ENCODE peak calls at places on chromosome 19, in four cellular contexts. F, X, C and R are unnamed samples.

GRCh38 chr19:21134934-21135366 is 6.9 kb upstream of the ZNF431 start:
- DNase-seq in C (no peak), X (no peak), F (no peak), R (no peak)

GRCh38 chr19:51708811-51709210 is 15.0 kb downstream of the HAS1 start:
- DNase-seq in C (no peak), X (no peak), F (no peak), R (no peak)

GRCh38 chr19:16920816-16921529 is 32.2 kb downstream of the F2RL3 start:
- DNase-seq in F (no peak), C (peak; percentile 92), X (peak; percentile 91), R (peak; percentile 99)

GRCh38 chr19:12880551-12881171 is 588 bp downstream of the DNASE2 start:
- DNase-seq in F (no peak), X (no peak), C (peak; percentile 5), R (peak; percentile 50)

GRCh38 chr19:810077-810855 is 11.5 kb downstream of the PLPPR3 start:
- DNase-seq in F (no peak), X (no peak), C (no peak), R (no peak)

GRCh38 chr19:18496167-18496979 is 25.5 kb downstream of the ELL start:
- DNase-seq in X (peak; percentile 77), F (no peak), C (peak; percentile 61), R (peak; percentile 86)

GRCh38 chr19:1259206-1259872 is 9.8 kb upstream of the CIRBP start:
- DNase-seq in F (no peak), X (peak; percentile 68), C (no peak), R (peak; percentile 74)

GRCh38 chr19:51398096-51398704 is 7.8 kb upstream of the C19orf84 start:
- DNase-seq in C (no peak), F (no peak), X (peak; percentile 45), R (peak; percentile 43)

GRCh38 chr19:9054768-9055167 is 32.1 kb upstream of the OR1M1 start:
- DNase-seq in X (no peak), C (no peak), F (no peak), R (peak; percentile 43)

GRCh38 chr19:33468361-33469170 is 53.0 kb downstream of the PEPD start:
- DNase-seq in X (no peak), C (no peak), F (no peak), R (no peak)

GRCh38 chr19:13366529-13367143 is 139.6 kb downstream of the CACNA1A start:
- DNase-seq in F (no peak), X (peak; percentile 52), C (no peak), R (peak; percentile 61)

GRCh38 chr19:23996549-23996948 is 81.9 kb downstream of the ZNF726 start:
- DNase-seq in F (no peak), C (no peak), X (peak; percentile 19), R (peak; percentile 12)

GRCh38 chr19:48780684-48781391 is 25.5 kb downstream of the FGF21 start:
- DNase-seq in F (no peak), C (peak; percentile 52), X (peak; percentile 59), R (peak; percentile 46)

GRCh38 chr19:3467437-3468198 is 12.7 kb downstream of the SMIM24 start:
- DNase-seq in F (no peak), X (no peak), C (no peak), R (no peak)

GRCh38 chr19:37931941-37932655 is 25.1 kb downstream of the SIPA1L3 start:
- DNase-seq in F (no peak), C (peak; percentile 68), X (peak; percentile 54), R (peak; percentile 96)

GRCh38 chr19:30479657-30480056 is 107.5 kb downstream of the ZNF536 start:
- DNase-seq in X (no peak), F (no peak), C (no peak), R (no peak)

GRCh38 chr19:1250374-1251232 is 2.2 kb downstream of the MIDN start:
- DNase-seq in X (no peak), F (no peak), C (peak; percentile 40), R (no peak)

GRCh38 chr19:57903298-57904174 is 12.9 kb downstream of the ZNF417 start:
- DNase-seq in F (no peak), C (no peak), X (peak; percentile 51), R (peak; percentile 24)

GRCh38 chr19:51097166-51097736 is 11.0 kb downstream of the CTU1 start:
- DNase-seq in C (peak; percentile 54), F (no peak), X (peak; percentile 77), R (peak; percentile 87)

GRCh38 chr19:1394252-1395193 is 6.8 kb downstream of the GAMT start:
- DNase-seq in X (no peak), C (no peak), F (no peak), R (no peak)

GRCh38 chr19:10268077-10268476 is 2.8 kb upstream of the ICAM1 start:
- DNase-seq in X (no peak), F (no peak), C (no peak), R (no peak)

GRCh38 chr19:35963514-35963913 is 27.3 kb downstream of the LRFN3 start:
- DNase-seq in C (peak; percentile 53), X (peak; percentile 64), F (no peak), R (peak; percentile 36)

GRCh38 chr19:3115916-3116602 is 19.8 kb upstream of the GNA15 start:
- DNase-seq in X (no peak), C (no peak), F (no peak), R (peak; percentile 59)

GRCh38 chr19:56119585-56119978 is 1.5 kb downstream of the ZNF787 start:
- DNase-seq in F (no peak), C (peak; percentile 70), X (peak; percentile 61), R (peak; percentile 14)

GRCh38 chr19:56121180-56122167 is at the start of gene ZNF787:
- DNase-seq in C (peak; percentile 91), F (peak; percentile 96), X (peak; percentile 94), R (peak; percentile 97)

GRCh38 chr19:56118666-56119584 is 2.2 kb downstream of the ZNF787 start:
- DNase-seq in C (no peak), F (no peak), X (no peak), R (no peak)

GRCh38 chr19:56120002-56120370 is 1.1 kb downstream of the ZNF787 start:
- DNase-seq in X (no peak), F (no peak), C (no peak), R (no peak)

DNA sequence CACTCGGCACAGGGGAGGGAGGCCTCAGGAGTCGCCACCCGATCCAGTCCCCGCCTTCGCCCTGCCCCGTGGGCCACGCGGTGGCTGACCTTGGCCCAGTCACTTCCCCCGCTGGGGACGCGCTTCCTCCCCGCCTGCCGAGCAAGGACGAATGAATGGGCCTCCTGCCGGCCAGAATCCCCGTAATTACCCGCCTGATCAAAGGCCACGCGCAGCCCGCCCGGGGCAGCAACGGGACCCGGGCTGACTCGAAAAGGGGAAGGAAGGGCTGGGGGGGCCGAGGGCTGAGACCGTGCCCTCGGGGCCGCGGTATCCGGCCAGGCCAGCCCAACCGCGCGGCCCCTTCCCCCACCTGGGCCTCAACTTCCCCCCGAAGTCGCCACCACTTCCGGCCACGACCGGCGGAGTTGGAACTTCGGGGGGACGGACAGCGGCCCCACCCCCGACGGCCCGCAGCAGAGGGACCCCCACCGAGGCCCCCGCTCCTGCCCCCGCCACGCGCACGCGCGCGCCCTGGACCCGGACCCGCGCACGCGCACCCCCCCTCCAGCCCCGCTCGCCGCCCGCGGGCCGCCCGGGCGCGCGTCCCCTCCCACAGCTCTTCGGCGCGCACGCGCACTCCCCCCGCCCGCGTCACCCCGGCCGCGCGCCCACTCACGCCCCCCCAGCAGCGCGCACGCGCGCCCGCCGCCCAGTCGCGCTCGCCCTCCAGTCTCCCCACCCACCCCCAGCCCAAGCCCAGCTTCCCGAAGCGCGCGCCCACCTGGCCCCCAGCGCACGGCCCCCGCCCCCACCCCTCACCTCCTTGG is 520 bp downstream of the ZNF787 start:
- DNase-seq in F (no peak), X (peak; percentile 73), C (peak; percentile 53), R (peak; percentile 74)
- TF ChIP-seq CTCF in F (no peak), X (no peak), C (peak; percentile 42), R (no peak)

DNA sequence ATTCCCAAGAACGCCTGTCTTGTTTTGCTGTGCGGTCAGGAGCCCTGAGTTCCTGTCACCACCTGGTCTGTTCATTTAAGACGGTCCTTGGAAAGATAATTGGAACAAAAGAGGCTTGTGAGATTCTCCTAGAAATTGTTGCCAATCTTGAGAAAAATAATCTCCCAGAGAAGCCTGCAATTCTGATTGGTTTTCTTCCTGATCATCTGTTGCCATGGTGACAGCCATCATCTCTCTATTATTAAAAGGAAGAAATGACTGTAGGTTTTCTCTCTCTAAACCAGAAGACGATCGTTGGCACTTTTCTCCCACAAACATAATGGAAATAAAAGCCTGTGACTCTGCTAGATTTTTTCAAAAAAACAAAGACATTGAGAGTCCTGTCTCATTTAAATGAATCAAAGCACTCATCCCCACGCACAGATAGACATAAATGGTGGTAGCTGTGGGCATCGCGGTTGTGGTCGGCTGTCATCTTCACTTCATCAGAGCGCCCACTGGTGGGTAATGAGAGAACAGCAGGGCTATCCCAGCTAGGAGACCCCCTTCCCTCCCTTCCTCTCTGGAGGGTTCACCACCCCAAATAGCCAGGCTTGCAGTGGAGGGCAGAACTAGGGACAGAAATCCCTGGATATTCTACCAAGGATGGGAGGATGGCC is 21.7 kb upstream of the CALM3 start:
- DNase-seq in C (no peak), X (no peak), F (no peak), R (no peak)
- TF ChIP-seq CTCF in C (no peak), X (no peak), F (peak; percentile 26), R (peak; percentile 12)

DNA sequence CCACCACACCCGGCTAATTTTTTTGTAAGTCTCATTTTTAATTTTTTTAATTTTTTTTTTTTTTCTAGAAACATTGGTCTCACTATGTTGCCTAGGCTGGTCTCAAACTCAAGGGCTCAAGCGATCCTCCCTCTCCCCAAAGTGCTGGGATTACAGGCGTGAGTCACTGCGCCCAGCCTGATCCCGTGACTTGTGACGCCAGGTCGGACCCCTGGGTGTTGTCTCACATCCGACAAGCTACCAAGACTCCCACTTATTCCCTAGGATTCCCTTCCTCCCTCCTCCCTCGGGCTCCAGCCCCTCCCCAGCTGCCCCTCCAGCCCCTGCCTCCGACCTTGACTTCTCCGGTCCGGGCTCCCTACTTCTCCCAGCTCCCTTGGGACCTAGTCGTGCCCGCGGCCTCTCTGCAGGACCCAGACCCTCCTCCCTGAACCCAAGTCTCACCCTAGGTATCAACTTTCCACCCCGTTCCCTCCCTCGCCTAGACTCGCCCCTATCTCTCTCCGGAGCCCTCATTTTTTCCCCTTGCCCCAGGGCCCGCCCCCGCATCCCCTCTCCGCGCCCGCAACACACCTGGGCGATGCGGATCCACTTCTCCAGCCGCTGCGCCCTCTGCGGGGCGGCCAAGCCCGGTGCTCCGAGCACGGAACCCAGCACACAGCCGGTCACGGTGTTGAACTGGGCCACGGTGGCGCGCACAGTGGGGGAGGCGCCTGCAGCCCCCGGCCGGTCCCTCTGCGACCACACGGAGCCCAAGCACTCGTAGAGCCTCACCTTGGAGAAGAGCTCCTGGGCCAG is 13.1 kb downstream of the RGL3 start:
- DNase-seq in C (no peak), F (no peak), X (peak; percentile 34), R (peak; percentile 49)
- TF ChIP-seq CTCF in C (peak; percentile 50), F (peak; percentile 18), X (peak; percentile 20), R (peak; percentile 40)

GRCh38 chr19:45102481-45102880 is 9.5 kb downstream of the PPP1R37 start:
- DNase-seq in F (no peak), X (no peak), C (no peak), R (no peak)

GRCh38 chr19:45101796-45102195 is 8.8 kb downstream of the PPP1R37 start:
- DNase-seq in X (no peak), C (no peak), F (no peak), R (no peak)

GRCh38 chr19:45104658-45105384 is 11.8 kb downstream of the PPP1R37 start:
- DNase-seq in X (no peak), F (no peak), C (no peak), R (no peak)

GRCh38 chr19:45103625-45104319 is 10.8 kb downstream of the PPP1R37 start:
- DNase-seq in F (no peak), C (no peak), X (no peak), R (no peak)

DNA sequence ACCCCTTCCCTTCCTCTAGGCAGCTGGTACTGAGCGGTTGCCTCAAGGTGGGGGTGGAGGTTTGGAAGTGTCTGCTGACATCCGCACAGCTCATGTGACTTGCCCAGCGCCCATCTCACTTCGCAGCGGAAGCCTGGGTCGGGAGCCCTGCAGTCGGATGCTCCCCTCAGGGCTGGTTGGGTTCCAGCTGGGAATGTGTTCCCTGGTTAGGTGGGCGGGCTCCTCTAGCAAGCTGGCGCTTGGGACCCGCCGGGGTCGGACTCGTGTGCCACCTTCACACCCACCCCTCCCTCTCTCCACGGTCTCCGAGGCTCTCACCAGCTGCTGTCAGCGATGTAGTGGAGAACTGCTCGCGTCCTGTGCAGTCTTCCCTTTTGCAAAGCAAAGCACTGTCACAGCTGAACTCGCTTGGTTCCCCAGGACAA is 10.2 kb downstream of the PPP1R37 start:
- DNase-seq in X (peak; percentile 44), C (no peak), F (no peak), R (no peak)
- TF ChIP-seq CTCF in X (no peak), C (no peak), F (no peak), R (no peak)